ENCODE peak calls at places on chromosomes 2 and 18, in five cellular contexts. N, Z, R, I and J are unnamed samples.

GRCh38 chr18:40851014-40851429 is 1104.0 kb upstream of the PIK3C3 start:
- DNase-seq in Z (peak; percentile 94), I (peak; percentile 79), R (no peak), N (peak; percentile 66), J (no peak)

GRCh38 chr18:70380915-70381896 is 92.4 kb downstream of the SOCS6 start:
- DNase-seq in Z (peak; percentile 44), I (peak; percentile 84), R (peak; percentile 42), N (no peak), J (no peak)

GRCh38 chr2:181810823-181811695 is 80.5 kb upstream of the ITPRID2 start:
- DNase-seq in Z (peak; percentile 62), N (no peak), R (no peak), I (peak; percentile 99), J (no peak)

GRCh38 chr2:174748948-174749347 is 15.3 kb downstream of the CHRNA1 start:
- DNase-seq in R (peak; percentile 77), N (peak; percentile 57), I (peak; percentile 55), Z (peak; percentile 45), J (peak; percentile 51)

GRCh38 chr18:8116346-8117007 is 492.8 kb upstream of the RAB12 start:
- DNase-seq in Z (no peak), N (no peak), I (peak; percentile 55), R (no peak), J (no peak)

GRCh38 chr18:59140287-59140885 is 702 bp downstream of the SEC11C start:
- DNase-seq in Z (peak; percentile 60), I (peak; percentile 27), N (peak; percentile 20), R (peak; percentile 4), J (no peak)

GRCh38 chr2:143615617-143616016 is 486.4 kb downstream of the ARHGAP15 start:
- DNase-seq in I (no peak), N (no peak), Z (no peak), R (no peak), J (no peak)

GRCh38 chr2:199458017-199458805 is 472 bp upstream of the SATB2 start:
- DNase-seq in N (peak; percentile 59), I (peak; percentile 25), R (peak; percentile 29), Z (peak; percentile 37), J (peak; percentile 57)

GRCh38 chr18:34594243-34594642 is 115.9 kb upstream of the DTNA start:
- DNase-seq in I (no peak), N (no peak), Z (no peak), R (no peak), J (no peak)

GRCh38 chr2:191114403-191114886 is 36.3 kb downstream of the STAT4 start:
- DNase-seq in Z (no peak), N (peak; percentile 64), R (no peak), I (peak; percentile 28), J (no peak)

GRCh38 chr18:51153659-51154371 is 43.7 kb downstream of the MEX3C start:
- DNase-seq in R (no peak), Z (no peak), N (peak; percentile 96), I (no peak), J (no peak)

GRCh38 chr18:51227660-51228059 is 30.2 kb upstream of the MEX3C start:
- DNase-seq in Z (no peak), R (no peak), N (no peak), I (no peak), J (no peak)

GRCh38 chr2:15158117-15158516 is 403.0 kb downstream of the NBAS start:
- DNase-seq in R (peak; percentile 32), I (no peak), Z (peak; percentile 67), N (no peak), J (peak; percentile 28)

GRCh38 chr2:236960516-236960915 is 125.2 kb upstream of the COPS8 start:
- DNase-seq in N (no peak), I (no peak), Z (no peak), R (no peak), J (no peak)

GRCh38 chr2:63849381-63850203 is 7.9 kb downstream of the UGP2 start:
- DNase-seq in N (no peak), Z (no peak), R (no peak), I (no peak), J (no peak)

GRCh38 chr18:48931680-48932461 is 18.9 kb downstream of the SMAD7 start:
- DNase-seq in Z (no peak), N (peak; percentile 39), I (no peak), R (no peak), J (peak; percentile 40)

GRCh38 chr2:37843554-37843953 is 81.5 kb upstream of the RMDN2 start:
- DNase-seq in I (no peak), N (no peak), Z (no peak), R (no peak), J (no peak)

GRCh38 chr2:139142252-139142651 is 362.1 kb upstream of the NXPH2 start:
- DNase-seq in Z (no peak), N (peak; percentile 46), I (peak; percentile 18), R (peak; percentile 32), J (no peak)

GRCh38 chr18:67600181-67600631 is 83.7 kb upstream of the DSEL start:
- DNase-seq in R (no peak), Z (no peak), I (no peak), N (no peak), J (peak; percentile 17)